ENCODE peak calls at places on chromosomes 5 and 9, in ten cellular contexts. N is tibial artery, O is left ventricle myocardium inferior, A is mesothelial cell of epicardium, I is transverse colon, H is WTC11, Q is progenitor cell of endocrine pancreas, B is PC-9, S is glutamatergic neuron, X is HFF-Myc. Z is an unnamed sample.

GRCh38 chr5:97063276-97063675 is 79.1 kb downstream of the LIX1 start:
- DNase-seq in N (no peak), O (no peak), A (no peak), I (no peak), H (no peak), Q (no peak), B (no peak), S (no peak), X (no peak), Z (no peak)

GRCh38 chr9:115152281-115152680 is 34.3 kb upstream of the TNC start:
- DNase-seq in N (no peak), O (no peak), A (no peak), I (no peak), H (no peak), Q (no peak), B (no peak), S (no peak), X (no peak), Z (no peak)

GRCh38 chr5:102875672-102876071 is 120.6 kb downstream of the PAM start:
- DNase-seq in N (no peak), O (no peak), A (no peak), I (no peak), H (no peak), Q (no peak), B (no peak), S (no peak), X (no peak), Z (no peak)

GRCh38 chr5:53170748-53171349 is 61.3 kb upstream of the MOCS2 start:
- DNase-seq in N (no peak), O (no peak), A (no peak), I (peak), H (peak), Q (no peak), B (peak), S (no peak), X (peak), Z (no peak)

GRCh38 chr5:146906803-146907202 is 28.2 kb upstream of the PPP2R2B start:
- DNase-seq in N (no peak), O (no peak), A (no peak), I (no peak), H (peak), Q (no peak), B (no peak), S (no peak), X (no peak), Z (no peak)

GRCh38 chr9:78769684-78770083 is 472.8 kb downstream of the PSAT1 start:
- DNase-seq in N (no peak), O (no peak), A (no peak), I (no peak), H (no peak), Q (no peak), B (no peak), S (no peak), X (no peak), Z (no peak)

GRCh38 chr5:40675396-40676133 is 4.2 kb upstream of the PTGER4 start:
- DNase-seq in N (no peak), O (no peak), A (no peak), I (no peak), H (no peak), Q (no peak), B (no peak), S (no peak), X (no peak), Z (no peak)

GRCh38 chr5:50963647-50964584 is 297.5 kb downstream of the PARP8 start:
- DNase-seq in N (no peak), O (no peak), A (no peak), I (no peak), H (no peak), Q (no peak), B (no peak), S (peak), X (no peak), Z (no peak)

GRCh38 chr5:133487093-133487492 is 125.2 kb downstream of the FSTL4 start:
- DNase-seq in N (no peak), O (no peak), A (no peak), I (no peak), H (no peak), Q (no peak), B (no peak), S (no peak), X (no peak), Z (no peak)

GRCh38 chr5:59661306-59661705 is 232.2 kb downstream of the PDE4D start:
- DNase-seq in N (no peak), O (no peak), A (no peak), I (no peak), H (no peak), Q (no peak), B (no peak), S (no peak), X (no peak), Z (no peak)

GRCh38 chr9:97579914-97580313 is 53.3 kb downstream of the TSTD2 start:
- DNase-seq in N (no peak), O (no peak), A (no peak), I (no peak), H (no peak), Q (no peak), B (no peak), S (no peak), X (no peak), Z (no peak)

GRCh38 chr9:72524820-72525539 is 3.6 kb downstream of the TMC1 start:
- DNase-seq in N (no peak), O (no peak), A (no peak), I (peak), H (no peak), Q (no peak), B (peak), S (no peak), X (peak), Z (no peak)

GRCh38 chr9:125361837-125362531 is 100.4 kb downstream of the GAPVD1 start:
- DNase-seq in N (no peak), O (no peak), A (no peak), I (no peak), H (peak), Q (no peak), B (no peak), S (peak), X (peak), Z (no peak)

GRCh38 chr5:11619339-11620028 is 284.8 kb downstream of the CTNND2 start:
- DNase-seq in N (no peak), O (no peak), A (no peak), I (no peak), H (no peak), Q (no peak), B (no peak), S (no peak), X (no peak), Z (no peak)

GRCh38 chr5:151906246-151906645 is 18.4 kb downstream of the GLRA1 start:
- DNase-seq in N (no peak), O (no peak), A (no peak), I (no peak), H (no peak), Q (no peak), B (no peak), S (no peak), X (no peak), Z (no peak)

GRCh38 chr9:7433508-7434292 is 365.9 kb downstream of the DMAC1 start:
- DNase-seq in N (no peak), O (no peak), A (no peak), I (no peak), H (no peak), Q (no peak), B (no peak), S (no peak), X (no peak), Z (no peak)

GRCh38 chr9:131799177-131799823 is 59.4 kb upstream of the RAPGEF1 start:
- DNase-seq in N (no peak), O (peak), A (peak), I (peak), H (peak), Q (peak), B (peak), S (no peak), X (no peak), Z (peak)

GRCh38 chr9:5460157-5460556 is 9.8 kb downstream of the CD274 start:
- DNase-seq in N (no peak), O (no peak), A (no peak), I (no peak), H (no peak), Q (no peak), B (no peak), S (no peak), X (no peak), Z (no peak)

GRCh38 chr9:100150209-100150608 is 51.2 kb downstream of the INVS start:
- DNase-seq in N (no peak), O (no peak), A (no peak), I (no peak), H (no peak), Q (no peak), B (no peak), S (no peak), X (peak), Z (no peak)

DNA sequence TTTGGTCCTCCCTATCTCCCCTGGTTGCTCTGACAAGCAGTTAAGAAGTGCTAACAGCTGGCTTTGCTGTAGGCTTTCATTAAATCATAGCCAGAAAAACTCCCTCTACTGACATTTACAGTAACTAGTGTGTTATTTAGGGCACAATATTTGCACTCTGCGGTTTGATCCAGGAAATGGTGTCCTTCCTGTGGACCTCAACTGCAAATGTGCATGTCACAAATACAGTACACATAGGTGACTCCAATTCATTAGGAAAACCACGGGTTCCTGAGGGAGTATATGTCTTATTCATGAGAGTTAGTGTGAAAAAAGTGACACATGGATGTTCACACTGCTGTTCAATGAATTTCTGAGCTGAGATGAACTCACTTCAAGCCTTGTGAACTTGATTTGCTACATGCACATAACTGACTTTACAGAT is 281.6 kb downstream of the EFNA5 start:
- DNase-seq in N (no peak), O (no peak), A (no peak), I (peak), H (no peak), Q (no peak), B (peak), S (no peak), X (peak), Z (peak)
- TF ChIP-seq CTCF in N (no peak), O (peak), A (no peak), I (no peak), H (no peak), Q (no peak), B (no peak), S (no peak), X (no peak), Z (no peak)

GRCh38 chr5:150075806-150076205 is 10.5 kb downstream of the CSF1R start:
- DNase-seq in N (no peak), O (no peak), A (no peak), I (no peak), H (no peak), Q (no peak), B (no peak), S (no peak), X (no peak), Z (no peak)
- TF ChIP-seq CTCF in N (no peak), O (no peak), A (no peak), I (no peak), H (no peak), Q (no peak), B (no peak), S (no peak), X (no peak), Z (no peak)

DNA sequence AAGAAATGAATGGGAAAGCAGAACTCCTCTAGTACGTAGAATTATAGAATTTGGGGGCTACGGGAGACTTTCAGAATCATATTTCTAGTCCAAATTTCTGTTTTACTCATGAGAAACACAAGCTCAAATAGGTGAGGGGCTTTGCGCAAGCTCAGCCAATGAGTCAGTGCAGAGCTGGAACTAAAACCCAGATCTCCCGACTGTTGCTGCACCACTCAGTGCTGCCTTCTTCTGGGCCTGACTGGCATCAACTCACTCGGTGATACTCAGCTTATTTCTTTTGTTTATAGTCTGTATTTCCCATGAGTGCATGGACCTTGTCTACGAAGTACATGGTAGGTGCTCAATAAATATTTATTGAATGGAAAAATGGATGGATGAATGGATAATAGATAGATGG is 280.2 kb downstream of the CDK5RAP2 start:
- DNase-seq in N (no peak), O (no peak), A (no peak), I (no peak), H (peak), Q (no peak), B (no peak), S (no peak), X (no peak), Z (no peak)
- TF ChIP-seq CTCF in N (no peak), O (no peak), A (no peak), I (no peak), H (no peak), Q (no peak), B (peak), S (no peak), X (peak), Z (no peak)

DNA sequence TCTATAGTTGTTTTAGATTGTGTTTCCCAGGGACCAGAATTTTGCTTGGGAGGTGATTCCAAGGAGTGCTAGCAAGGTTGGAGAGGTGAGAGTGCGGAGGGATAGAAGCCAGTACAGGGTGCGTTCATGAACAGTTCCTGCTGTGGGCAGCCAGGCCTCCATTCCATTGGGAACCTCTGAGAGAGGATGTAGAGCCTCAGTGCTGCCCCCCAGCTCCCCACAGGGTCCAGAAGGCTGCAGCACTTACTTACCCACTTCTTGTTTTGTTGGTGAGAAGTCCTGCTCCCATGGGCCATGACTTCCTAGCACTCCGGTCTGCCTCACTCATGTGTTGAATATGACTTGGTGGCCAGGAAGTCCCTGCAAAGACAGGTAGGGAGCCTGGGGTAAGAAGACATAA is 128.2 kb upstream of the GAS1 start:
- DNase-seq in N (no peak), O (no peak), A (no peak), I (no peak), H (peak), Q (no peak), B (no peak), S (no peak), X (no peak), Z (no peak)
- TF ChIP-seq CTCF in N (no peak), O (no peak), A (no peak), I (no peak), H (no peak), Q (no peak), B (no peak), S (no peak), X (no peak), Z (no peak)

DNA sequence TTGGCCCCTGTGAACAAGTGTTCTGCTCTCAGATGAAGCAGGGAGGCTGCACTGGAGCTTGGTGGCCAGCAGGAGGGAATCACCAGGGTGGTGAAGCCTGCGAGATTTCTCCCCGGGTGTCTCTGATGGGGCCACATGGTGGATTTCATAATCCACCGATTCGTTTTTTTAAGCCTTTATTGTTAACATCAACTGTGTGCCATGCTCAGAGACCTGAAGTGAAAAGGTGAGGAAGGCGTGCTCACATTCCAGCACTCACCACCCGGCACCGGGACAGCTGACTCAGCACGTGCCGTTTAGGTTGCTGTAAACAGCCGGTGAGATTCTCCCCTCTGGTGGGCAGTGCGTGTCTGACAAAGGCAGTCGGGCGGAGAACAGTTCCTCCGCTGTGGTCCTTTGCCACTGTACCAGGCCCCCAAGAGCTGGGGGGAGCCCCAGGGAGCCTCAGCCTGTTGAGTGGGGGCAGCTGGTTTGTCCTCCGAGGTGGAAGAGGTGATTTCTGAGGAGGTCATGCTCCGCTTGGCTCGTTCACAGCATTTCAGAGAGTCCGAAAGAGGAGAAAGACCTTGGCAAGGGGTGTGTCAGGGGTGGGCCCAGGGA is 12.7 kb upstream of the AHRR start:
- DNase-seq in N (no peak), O (no peak), A (no peak), I (no peak), H (no peak), Q (no peak), B (no peak), S (no peak), X (no peak), Z (no peak)
- TF ChIP-seq CTCF in N (no peak), O (peak), A (peak), I (no peak), H (no peak), Q (peak), B (peak), S (peak), X (peak), Z (no peak)

GRCh38 chr9:22813520-22813919 is 366.9 kb downstream of the DMRTA1 start:
- DNase-seq in N (no peak), O (no peak), A (no peak), I (no peak), H (no peak), Q (no peak), B (no peak), S (no peak), X (no peak), Z (no peak)
- TF ChIP-seq CTCF in N (no peak), O (no peak), A (no peak), I (no peak), H (no peak), Q (peak), B (peak), S (no peak), X (no peak), Z (no peak)

DNA sequence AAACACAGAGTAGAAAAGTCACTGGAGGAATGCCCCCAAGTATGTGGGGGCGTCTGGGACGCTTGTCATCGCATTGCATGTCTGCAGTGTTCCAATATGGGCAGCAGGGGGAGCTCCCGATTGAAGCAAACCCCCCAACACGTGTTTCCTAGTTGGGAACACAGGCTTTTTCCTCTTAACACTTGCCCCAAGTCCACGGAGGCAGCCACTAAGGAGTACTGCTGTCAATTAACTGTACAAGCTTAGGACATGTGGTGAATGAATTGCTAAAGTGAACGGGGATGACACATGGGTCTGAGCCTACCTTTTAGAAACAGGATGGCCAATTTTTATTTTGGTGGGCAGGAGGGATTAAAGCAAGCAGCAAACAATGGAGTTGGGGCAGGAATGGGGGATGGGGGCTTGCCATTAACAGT is 2.2 kb downstream of the GABRB2 start:
- DNase-seq in N (peak), O (no peak), A (no peak), I (peak), H (peak), Q (peak), B (peak), S (peak), X (no peak), Z (no peak)
- TF ChIP-seq CTCF in N (peak), O (peak), A (peak), I (peak), H (peak), Q (peak), B (peak), S (peak), X (peak), Z (peak)

DNA sequence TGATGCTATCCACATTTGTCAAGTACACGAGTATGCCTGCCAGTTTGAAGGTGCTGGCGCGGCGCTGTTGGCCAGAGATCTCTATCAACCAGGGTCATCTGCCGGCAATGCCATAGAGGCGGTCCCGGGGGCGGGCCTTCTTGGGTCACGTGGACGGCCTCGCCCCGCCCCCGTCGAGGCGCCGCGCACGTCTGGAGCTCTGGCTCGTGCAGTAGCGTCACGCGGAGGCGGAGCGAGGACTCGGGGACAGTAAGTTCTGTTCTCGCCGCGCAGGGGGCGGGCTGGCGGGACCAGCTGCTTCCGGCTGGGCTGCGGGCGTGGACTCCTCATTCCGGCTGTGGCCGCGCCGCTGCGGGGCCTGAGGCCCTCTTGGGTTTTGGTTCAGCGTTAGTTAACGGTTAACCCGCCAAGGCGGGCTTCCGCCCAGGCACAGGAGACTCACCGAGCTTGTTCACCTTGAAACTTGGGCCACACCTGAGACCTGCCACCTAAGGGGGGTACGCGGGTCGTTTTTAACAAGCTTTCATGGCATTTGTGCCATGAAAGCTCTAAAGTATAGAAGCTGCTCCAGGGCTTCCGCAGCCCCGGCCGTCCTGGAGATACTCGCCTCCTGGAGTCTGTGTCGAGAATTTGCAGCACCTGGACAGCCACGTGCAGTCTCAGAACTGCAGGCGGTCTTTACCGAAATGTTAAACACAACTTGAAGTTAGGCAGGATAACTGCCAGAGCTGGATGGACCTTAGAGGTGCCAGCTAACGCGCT is at the start of gene RFESD:
- DNase-seq in N (peak), O (peak), A (peak), I (peak), H (peak), Q (peak), B (peak), S (peak), X (peak), Z (peak)
- TF ChIP-seq CTCF in N (no peak), O (peak), A (no peak), I (peak), H (no peak), Q (peak), B (peak), S (peak), X (no peak), Z (no peak)

DNA sequence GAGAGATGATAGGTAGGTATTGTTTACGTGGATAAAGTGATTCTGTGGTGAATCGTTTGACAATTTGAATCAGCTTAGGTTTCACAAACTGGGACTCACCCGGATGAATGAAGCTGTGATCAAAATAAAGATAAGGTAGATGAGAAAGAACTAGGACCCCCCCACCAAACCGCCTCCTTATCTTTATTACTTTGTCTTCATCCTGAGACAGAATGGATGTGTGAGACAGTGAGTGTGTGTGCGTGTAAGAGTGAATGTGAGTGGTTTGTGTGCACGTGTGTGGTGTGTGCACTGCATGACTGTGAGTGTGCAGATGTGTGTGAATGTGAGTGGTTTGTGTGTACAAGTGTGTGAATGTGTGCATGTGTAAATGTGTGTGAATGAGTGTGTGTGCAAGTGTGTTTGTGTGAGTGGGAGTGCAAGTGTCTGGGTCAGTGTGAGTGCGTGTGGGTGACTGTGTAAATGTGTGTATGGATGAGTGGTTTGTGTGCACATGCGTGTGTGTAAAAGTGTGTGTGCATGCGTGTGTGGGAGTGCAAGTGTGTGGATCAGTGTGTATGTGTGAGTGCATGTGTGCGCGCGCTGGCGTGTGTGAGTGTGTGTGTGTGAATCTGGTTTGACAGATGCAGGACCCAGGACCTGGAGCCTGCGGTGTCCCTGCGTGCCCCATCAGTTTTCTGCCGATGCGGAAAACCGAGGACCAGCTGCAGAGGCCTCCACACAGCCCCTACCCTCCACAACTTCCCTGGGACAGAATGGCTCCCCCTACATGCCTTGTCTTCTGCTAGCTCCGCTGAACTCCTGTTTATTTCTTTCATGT is 11.4 kb upstream of the ENG start:
- DNase-seq in N (no peak), O (no peak), A (no peak), I (no peak), H (no peak), Q (no peak), B (no peak), S (no peak), X (no peak), Z (no peak)
- TF ChIP-seq CTCF in N (no peak), O (no peak), A (no peak), I (no peak), H (no peak), Q (no peak), B (no peak), S (no peak), X (no peak), Z (no peak)